ENCODE peak calls at places on chromosomes 5 and 9, in ten cellular contexts. B is D341Med; U is SJSA1; O is central memory CD4-positive, alpha-beta T cell; A is foreskin keratinocyte; W is HEK293T; K is GM12865; S is GM18507; F is stimulated activated CD8-positive, alpha-beta memory T cell treated with anti-CD3 and anti-CD28 coated beads, Interleukin-7, amount 100 ng/mL, for 24 hours; J is naive thymus-derived CD4-positive, alpha-beta T cell. V is an unnamed sample.

GRCh38 chr9:131676431-131676972 is 63.4 kb downstream of the RAPGEF1 start:
- DNase-seq in B (no peak), U (no peak), O (peak; percentile 67), A (no peak), W (no peak), K (peak; percentile 86), S (no peak), F (no peak), J (peak; percentile 31), V (no peak)

GRCh38 chr9:97752274-97752673 is 55.1 kb upstream of the XPA start:
- DNase-seq in B (no peak), U (no peak), O (no peak), A (no peak), W (no peak), K (no peak), S (no peak), F (no peak), J (no peak), V (no peak)

GRCh38 chr5:178902849-178903248 is 7.1 kb downstream of the ZFP2 start:
- DNase-seq in B (no peak), U (no peak), O (no peak), A (no peak), W (no peak), K (no peak), S (no peak), F (no peak), J (no peak), V (no peak)

GRCh38 chr9:111924281-111924680 is 27.7 kb downstream of the UGCG start:
- DNase-seq in B (no peak), U (no peak), O (no peak), A (no peak), W (no peak), K (no peak), S (no peak), F (no peak), J (no peak), V (no peak)

GRCh38 chr5:167720201-167720600 is 571.2 kb upstream of the WWC1 start:
- DNase-seq in B (no peak), U (no peak), O (no peak), A (no peak), W (no peak), K (no peak), S (no peak), F (no peak), J (no peak), V (no peak)

GRCh38 chr9:33430942-33431341 is 16.5 kb downstream of the AQP3 start:
- DNase-seq in B (no peak), U (no peak), O (no peak), A (no peak), W (no peak), K (no peak), S (no peak), F (no peak), J (no peak), V (no peak)

GRCh38 chr5:109529520-109529919 is 119.7 kb upstream of the PJA2 start:
- DNase-seq in B (no peak), U (no peak), O (no peak), A (peak; percentile 13), W (no peak), K (no peak), S (no peak), F (no peak), J (no peak), V (no peak)

GRCh38 chr5:144395704-144396103 is 225.0 kb downstream of the KCTD16 start:
- DNase-seq in B (no peak), U (no peak), O (no peak), A (no peak), W (no peak), K (peak; percentile 13), S (no peak), F (no peak), J (no peak), V (no peak)

GRCh38 chr9:92138157-92138959 is 23.1 kb upstream of the SPTLC1 start:
- DNase-seq in B (peak; percentile 80), U (no peak), O (peak; percentile 62), A (no peak), W (peak; percentile 67), K (peak; percentile 65), S (no peak), F (peak; percentile 69), J (peak; percentile 24), V (peak; percentile 53)

GRCh38 chr5:137741-138140 is 45.8 kb downstream of the PLEKHG4B start:
- DNase-seq in B (no peak), U (no peak), O (no peak), A (no peak), W (no peak), K (no peak), S (no peak), F (no peak), J (no peak), V (no peak)

GRCh38 chr5:177306674-177307543 is 3.3 kb downstream of the PRELID1 start:
- DNase-seq in B (no peak), U (no peak), O (no peak), A (no peak), W (no peak), K (peak; percentile 29), S (no peak), F (no peak), J (no peak), V (no peak)

GRCh38 chr9:124458441-124458840 is 8.2 kb downstream of the ADGRD2 start:
- DNase-seq in B (no peak), U (no peak), O (no peak), A (no peak), W (no peak), K (no peak), S (no peak), F (no peak), J (no peak), V (no peak)

GRCh38 chr9:120490888-120491595 is 88.9 kb downstream of the CDK5RAP2 start:
- DNase-seq in B (no peak), U (no peak), O (no peak), A (no peak), W (no peak), K (peak; percentile 23), S (no peak), F (no peak), J (no peak), V (no peak)

GRCh38 chr9:93118863-93119702 is 15.0 kb downstream of the NINJ1 start:
- DNase-seq in B (no peak), U (no peak), O (no peak), A (no peak), W (no peak), K (no peak), S (no peak), F (no peak), J (no peak), V (no peak)

GRCh38 chr9:94982211-94982610 is 255.7 kb downstream of the AOPEP start:
- DNase-seq in B (no peak), U (no peak), O (no peak), A (no peak), W (no peak), K (no peak), S (no peak), F (no peak), J (no peak), V (no peak)

GRCh38 chr5:151079838-151080619 is 805 bp downstream of the TNIP1 start:
- DNase-seq in B (no peak), U (peak; percentile 96), O (no peak), A (peak; percentile 84), W (no peak), K (peak; percentile 45), S (no peak), F (no peak), J (no peak), V (no peak)

GRCh38 chr5:159928122-159928960 is 12.1 kb downstream of the ADRA1B start:
- DNase-seq in B (no peak), U (peak; percentile 89), O (no peak), A (peak; percentile 64), W (no peak), K (no peak), S (no peak), F (no peak), J (no peak), V (peak; percentile 7)

GRCh38 chr9:100222674-100223073 is 123.6 kb downstream of the INVS start:
- DNase-seq in B (peak; percentile 24), U (peak; percentile 24), O (no peak), A (peak; percentile 7), W (peak; percentile 8), K (peak; percentile 18), S (no peak), F (no peak), J (no peak), V (no peak)

GRCh38 chr9:34544035-34544434 is 21.2 kb upstream of the ENHO start:
- DNase-seq in B (no peak), U (no peak), O (no peak), A (no peak), W (no peak), K (no peak), S (no peak), F (no peak), J (no peak), V (no peak)

GRCh38 chr5:154309361-154309725 is 118.8 kb downstream of the GALNT10 start:
- DNase-seq in B (no peak), U (peak; percentile 31), O (no peak), A (no peak), W (no peak), K (no peak), S (no peak), F (no peak), J (no peak), V (no peak)

GRCh38 chr5:83450183-83450839 is 21.2 kb upstream of the VCAN start:
- DNase-seq in B (no peak), U (peak; percentile 12), O (no peak), A (no peak), W (no peak), K (no peak), S (no peak), F (no peak), J (no peak), V (no peak)

V was measured in T1000.